ENCODE peak calls at places on chromosome 22, in four cellular contexts. Q is hepatocyte, F is AG04450, D is HCT116. S is an unnamed sample.

GRCh38 chr22:50597097-50597496 is 3.5 kb upstream of the MAPK8IP2 start:
- DNase-seq in Q (no peak), F (no peak), D (no peak), S (no peak)

GRCh38 chr22:43042101-43042780 is 27.3 kb upstream of the PACSIN2 start:
- DNase-seq in Q (no peak), F (no peak), D (no peak), S (peak)

GRCh38 chr22:27919943-27920755 is 1.1 kb upstream of the PITPNB start:
- DNase-seq in Q (peak), F (no peak), D (no peak), S (peak)

GRCh38 chr22:20437253-20438065 is at the start of gene SCARF2:
- DNase-seq in Q (peak), F (no peak), D (no peak), S (peak)

GRCh38 chr22:24599514-24599913 is 3.5 kb upstream of the GGT1 start:
- DNase-seq in Q (no peak), F (no peak), D (no peak), S (no peak)

GRCh38 chr22:40250608-40251007 is 72.9 kb downstream of the TNRC6B start:
- DNase-seq in Q (no peak), F (no peak), D (no peak), S (no peak)

GRCh38 chr22:39216143-39216490 is 28.7 kb downstream of the PDGFB start:
- DNase-seq in Q (no peak), F (no peak), D (no peak), S (no peak)

GRCh38 chr22:31105282-31105929 is 2.0 kb downstream of the SELENOM start:
- DNase-seq in Q (no peak), F (no peak), D (no peak), S (no peak)

GRCh38 chr22:22020425-22020852 is 37.9 kb upstream of the TOP3B start:
- DNase-seq in Q (no peak), F (no peak), D (no peak), S (no peak)

GRCh38 chr22:32313532-32313931 is 44.1 kb upstream of the RFPL3 start:
- DNase-seq in Q (no peak), F (no peak), D (no peak), S (no peak)

GRCh38 chr22:42194953-42195352 is 64.3 kb upstream of the CYP2D6 start:
- DNase-seq in Q (no peak), F (no peak), D (no peak), S (no peak)

GRCh38 chr22:30733081-30733680 is 38.5 kb downstream of the OSBP2 start:
- DNase-seq in Q (no peak), F (peak), D (no peak), S (peak)

GRCh38 chr22:17846326-17846992 is 72.2 kb upstream of the BID start:
- DNase-seq in Q (no peak), F (no peak), D (no peak), S (peak)

GRCh38 chr22:26529345-26529744 is 17.1 kb upstream of the TFIP11 start:
- DNase-seq in Q (no peak), F (no peak), D (no peak), S (peak)

GRCh38 chr22:17063372-17064106 is 21.3 kb upstream of the IL17RA start:
- DNase-seq in Q (peak), F (no peak), D (no peak), S (peak)

GRCh38 chr22:26777402-26777801 is 120.0 kb downstream of the MIAT start:
- DNase-seq in Q (no peak), F (no peak), D (no peak), S (peak)

GRCh38 chr22:50306753-50307749 is at the start of gene PLXNB2:
- DNase-seq in Q (peak), F (peak), D (peak), S (peak)

GRCh38 chr22:20117656-20118571 is 888 bp upstream of the TRMT2A start:
- DNase-seq in Q (peak), F (no peak), D (no peak), S (peak)

GRCh38 chr22:19761500-19762314 is 1.1 kb downstream of the TBX1 start:
- DNase-seq in Q (no peak), F (no peak), D (no peak), S (peak)

GRCh38 chr22:24155597-24156145 is 25.6 kb upstream of the SUSD2 start:
- DNase-seq in Q (peak), F (no peak), D (no peak), S (peak)

GRCh38 chr22:43249789-43250188 is 62.9 kb upstream of the TTLL12 start:
- DNase-seq in Q (no peak), F (no peak), D (no peak), S (no peak)

GRCh38 chr22:49993649-49994360 is 18.8 kb downstream of the IL17REL start:
- DNase-seq in Q (no peak), F (no peak), D (no peak), S (no peak)

GRCh38 chr22:20967697-20968201 is 694 bp downstream of the AIFM3 start:
- DNase-seq in Q (no peak), F (no peak), D (no peak), S (no peak)

GRCh38 chr22:45505991-45506743 is 3.5 kb downstream of the FBLN1 start:
- DNase-seq in Q (no peak), F (no peak), D (no peak), S (no peak)

GRCh38 chr22:45503816-45504702 is 1.4 kb downstream of the FBLN1 start:
- DNase-seq in Q (peak), F (no peak), D (no peak), S (peak)

GRCh38 chr22:45502215-45503070 is at the start of gene FBLN1:
- DNase-seq in Q (peak), F (no peak), D (no peak), S (no peak)

GRCh38 chr22:45504703-45505341 is 2.1 kb downstream of the FBLN1 start:
- DNase-seq in Q (peak), F (no peak), D (no peak), S (peak)

GRCh38 chr22:45503071-45503815 is 560 bp downstream of the FBLN1 start:
- DNase-seq in Q (no peak), F (no peak), D (no peak), S (no peak)
- H3K4me3 ChIP-seq in Q (peak), F (peak), D (peak), S (peak)

DNA sequence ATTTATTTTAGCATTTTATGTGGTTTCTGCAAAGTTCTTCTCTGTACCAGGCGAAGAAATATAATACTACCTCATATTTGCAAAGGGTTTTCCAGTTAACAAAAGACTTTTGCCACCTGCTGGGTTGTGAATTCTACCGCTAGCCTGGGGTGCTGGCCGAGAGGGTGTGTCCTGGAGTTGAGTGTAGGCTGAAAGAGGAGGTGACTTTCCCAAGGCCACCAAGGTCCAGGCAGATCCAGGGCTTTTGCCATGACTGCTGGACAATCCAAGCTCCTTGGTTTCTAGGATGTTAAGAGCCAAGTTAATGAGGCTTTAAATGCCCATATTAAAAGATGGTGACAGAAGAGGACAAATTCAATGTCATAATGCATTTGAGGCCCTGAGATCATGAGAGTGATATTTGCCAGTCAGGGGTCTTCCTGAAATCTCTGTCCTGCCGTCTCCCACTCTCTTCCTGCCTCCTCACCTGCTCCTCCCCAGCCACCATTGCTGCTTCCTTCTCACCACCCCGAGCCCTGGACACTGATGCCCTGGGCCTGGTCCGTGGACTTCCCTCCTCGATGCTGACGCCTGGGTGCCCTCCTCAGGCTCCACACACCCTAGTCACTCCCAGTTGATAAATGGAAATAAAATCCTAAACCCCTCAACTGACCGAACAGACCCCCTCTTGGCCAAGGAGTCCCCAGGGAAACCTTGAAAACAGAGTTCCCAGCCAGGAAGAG is 825.6 kb downstream of the TBC1D22A start:
- DNase-seq in Q (no peak), F (no peak), D (no peak), S (no peak)
- TF ChIP-seq CTCF in Q (no peak), F (no peak), D (no peak), S (no peak)

GRCh38 chr22:48459259-48459658 is 1368.4 kb downstream of the BRD1 start:
- DNase-seq in Q (no peak), F (no peak), D (no peak), S (no peak)

GRCh38 chr22:48464246-48464645 is 1363.4 kb downstream of the BRD1 start:
- DNase-seq in Q (no peak), F (no peak), D (no peak), S (no peak)

GRCh38 chr22:48456449-48456848 is 1371.2 kb downstream of the BRD1 start:
- DNase-seq in Q (no peak), F (no peak), D (no peak), S (peak)

GRCh38 chr22:48459859-48460823 is 1367.5 kb downstream of the BRD1 start:
- DNase-seq in Q (no peak), F (no peak), D (no peak), S (no peak)
- H3K4me3 ChIP-seq in Q (no peak), F (no peak), D (no peak), S (no peak)

GRCh38 chr22:29603358-29604191 is at the start of gene NF2:
- DNase-seq in Q (peak), F (peak), D (peak), S (peak)
- TF ChIP-seq CTCF in Q (peak), F (no peak), D (no peak), S (no peak)

DNA sequence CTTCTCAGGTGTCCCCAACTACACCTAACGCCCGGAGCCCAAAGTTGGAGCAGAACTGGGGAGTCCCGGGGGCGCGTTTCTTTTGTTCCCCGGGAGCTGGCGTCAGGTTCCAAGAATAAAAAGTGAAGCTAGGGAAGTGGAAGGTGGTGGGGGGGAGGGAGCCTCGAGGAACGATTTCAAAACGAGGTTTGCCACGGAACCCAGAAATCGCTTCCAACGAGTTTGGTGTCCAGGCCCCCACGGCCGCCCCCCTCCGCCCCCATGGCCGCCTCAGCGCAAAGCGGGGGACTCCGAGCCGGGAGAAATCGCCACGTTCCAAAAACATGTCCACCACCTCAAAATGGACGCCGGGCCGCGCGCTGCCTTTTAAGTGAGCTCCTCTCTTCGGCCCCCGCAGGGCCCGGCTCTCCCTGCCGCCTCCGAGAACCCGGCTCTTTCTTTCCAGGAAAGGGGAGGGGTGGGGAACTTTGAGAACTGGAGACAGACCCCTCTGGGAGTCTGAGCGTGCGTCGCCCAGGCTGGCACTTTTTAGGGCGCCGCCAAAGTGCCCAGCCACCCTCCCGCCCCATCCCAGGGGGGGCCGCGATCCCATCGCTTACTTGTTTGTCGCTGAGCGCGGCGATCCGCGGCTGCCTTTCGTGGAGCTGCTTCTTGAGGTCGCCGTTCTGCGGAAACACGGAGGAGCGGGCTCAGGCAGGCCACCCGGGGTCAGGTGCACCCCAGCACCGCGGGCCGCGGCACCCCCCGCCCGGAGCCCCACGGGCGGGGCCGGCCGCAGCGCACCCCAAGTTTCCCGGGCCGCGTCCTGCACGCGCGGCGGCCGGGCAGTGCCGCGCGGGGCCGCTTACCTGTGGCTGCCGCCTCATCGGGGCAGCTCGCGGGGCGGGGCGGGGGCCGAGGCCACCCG is 1.6 kb downstream of the PHF21B start:
- DNase-seq in Q (peak), F (no peak), D (no peak), S (no peak)
- H3K4me3 ChIP-seq in Q (peak), F (peak), D (no peak), S (no peak)

GRCh38 chr22:36977401-36977861 is 41.8 kb downstream of the TST start:
- DNase-seq in Q (peak), F (no peak), D (no peak), S (peak)
- TF ChIP-seq CTCF in Q (peak), F (peak), D (peak), S (peak)

GRCh38 chr22:23069502-23070357 is 589 bp upstream of the GNAZ start:
- DNase-seq in Q (peak), F (peak), D (peak), S (peak)

GRCh38 chr22:23070418-23071162 is at the start of gene GNAZ:
- DNase-seq in Q (peak), F (no peak), D (no peak), S (no peak)

GRCh38 chr22:23072911-23073491 is 2.7 kb downstream of the GNAZ start:
- DNase-seq in Q (no peak), F (no peak), D (no peak), S (no peak)

GRCh38 chr22:23072035-23072910 is 2.0 kb downstream of the GNAZ start:
- DNase-seq in Q (no peak), F (no peak), D (no peak), S (peak)

DNA sequence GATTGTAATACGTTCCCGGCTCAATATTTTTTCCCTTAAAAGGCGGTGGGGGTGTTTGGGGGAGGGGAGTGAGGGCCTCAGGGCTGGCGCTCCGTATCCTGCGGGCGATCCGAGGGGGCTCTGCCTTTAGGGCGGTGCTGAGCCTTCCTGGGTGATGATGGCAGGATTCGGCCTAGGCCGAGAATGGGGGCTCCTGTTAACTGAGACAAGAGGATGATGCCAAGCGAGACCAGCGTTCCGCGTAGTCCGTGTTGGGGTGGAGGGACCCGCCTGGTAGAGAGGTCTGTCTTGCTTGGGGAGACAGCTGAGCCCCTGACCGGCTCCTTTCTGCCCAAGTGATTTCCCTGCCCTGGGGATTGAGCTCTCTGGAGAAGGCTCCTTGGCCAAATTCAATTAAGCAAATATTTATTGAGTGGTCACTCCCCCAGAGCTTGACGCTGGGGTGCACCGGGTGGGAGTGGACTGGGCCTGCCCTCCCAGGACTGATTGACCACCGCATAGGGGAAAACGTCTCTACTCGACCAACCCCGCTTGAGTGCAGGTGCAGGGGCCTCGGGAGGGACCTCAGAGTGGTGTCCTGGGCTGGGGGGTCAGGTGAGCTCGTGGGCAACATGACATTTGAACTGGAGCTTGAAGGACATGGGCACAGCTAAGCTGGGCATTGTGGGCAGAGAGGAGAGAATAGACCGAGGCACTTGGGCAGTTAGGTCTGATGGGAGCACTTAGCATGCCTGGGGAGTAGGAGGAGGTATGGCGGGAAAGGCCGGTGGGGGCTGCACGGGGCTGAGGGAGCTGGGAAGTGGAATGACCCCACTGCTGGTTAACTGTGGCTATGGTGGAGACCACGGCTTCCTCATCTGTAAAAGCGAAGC is 1.1 kb downstream of the GNAZ start:
- DNase-seq in Q (no peak), F (no peak), D (no peak), S (no peak)
- H3K4me3 ChIP-seq in Q (no peak), F (no peak), D (peak), S (peak)

GRCh38 chr22:46148336-46148735 is 2.0 kb upstream of the PPARA start:
- DNase-seq in Q (no peak), F (no peak), D (no peak), S (no peak)

GRCh38 chr22:46150615-46151423 is 493 bp downstream of the PPARA start:
- DNase-seq in Q (peak), F (no peak), D (no peak), S (no peak)

GRCh38 chr22:46148885-46149492 is 1.3 kb upstream of the PPARA start:
- DNase-seq in Q (no peak), F (no peak), D (no peak), S (no peak)

GRCh38 chr22:46149998-46150549 is at the start of gene PPARA:
- DNase-seq in Q (peak), F (peak), D (peak), S (peak)

GRCh38 chr22:46149493-46149997 is 781 bp upstream of the PPARA start:
- DNase-seq in Q (peak), F (no peak), D (no peak), S (no peak)
- TF ChIP-seq CTCF in Q (no peak), F (no peak), D (no peak), S (no peak)

DNA sequence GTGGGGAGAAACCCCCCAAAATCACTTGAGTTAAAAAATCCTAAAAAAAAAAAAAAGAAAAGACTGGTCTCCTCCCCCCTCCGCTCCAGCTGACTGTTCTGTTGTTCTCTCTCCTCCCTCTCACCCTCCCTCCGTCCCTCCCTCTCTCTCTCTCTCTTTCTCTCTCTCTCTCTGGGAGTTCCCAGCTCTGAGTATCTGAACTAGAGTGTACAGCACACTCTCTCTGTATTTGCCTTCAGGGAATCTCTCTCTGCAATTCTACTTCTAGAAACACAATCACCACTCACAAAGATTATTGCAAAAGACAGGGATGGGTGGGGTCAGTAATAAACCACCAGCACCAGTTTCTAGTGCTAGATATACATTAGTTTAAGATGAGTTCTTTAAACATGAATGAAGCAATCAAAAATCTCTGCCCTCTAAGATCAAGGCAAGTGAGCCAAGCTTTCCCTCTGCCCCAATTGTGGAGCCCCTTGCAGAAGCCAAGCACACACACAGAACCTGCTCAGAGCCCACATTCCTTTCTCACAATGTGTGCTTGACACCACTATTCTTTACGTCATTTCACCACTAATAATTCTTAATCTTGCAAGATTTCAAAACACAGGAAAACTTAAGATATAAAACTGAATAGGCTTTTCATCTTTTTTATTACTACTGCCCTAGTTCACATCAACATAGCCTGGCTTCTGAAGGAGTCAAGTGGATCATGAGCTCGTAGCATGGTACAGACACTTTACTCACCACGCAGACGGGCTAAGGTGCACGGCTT is 133.5 kb downstream of the RBFOX2 start:
- DNase-seq in Q (peak), F (peak), D (no peak), S (peak)
- H3K4me3 ChIP-seq in Q (no peak), F (no peak), D (no peak), S (peak)

GRCh38 chr22:29306175-29306829 is at the start of gene GAS2L1:
- DNase-seq in Q (peak), F (peak), D (peak), S (peak)
- TF ChIP-seq CTCF in Q (peak), F (peak), D (peak), S (peak)

S was measured in AG10803.